ENCODE peak calls at places on chromosomes 3 and 15, in seven cellular contexts. One of them, this sample, is unnamed.

GRCh38 chr3:190514163-190515153 is 573 bp downstream of the IL1RAP start:
- DNase-seq in mesenchymal stem cell: peak; percentile 76
- DNase-seq in ovary: peak; percentile 27
- DNase-seq in neural crest cell: peak; percentile 17
- DNase-seq in NCI-H2171: no peak
- DNase-seq in non-pigmented ciliary epithelial cell: no peak
- DNase-seq in mesothelial cell of epicardium: peak; percentile 43
- DNase-seq in this sample: peak; percentile 48

GRCh38 chr3:196207159-196207832 is 3.9 kb downstream of the ZDHHC19 start:
- DNase-seq in mesenchymal stem cell: no peak
- DNase-seq in ovary: peak; percentile 70
- DNase-seq in neural crest cell: no peak
- DNase-seq in NCI-H2171: no peak
- DNase-seq in non-pigmented ciliary epithelial cell: no peak
- DNase-seq in mesothelial cell of epicardium: no peak
- DNase-seq in this sample: no peak

GRCh38 chr3:72322264-72322976 is 525.8 kb downstream of the SHQ1 start:
- DNase-seq in mesenchymal stem cell: no peak
- DNase-seq in ovary: no peak
- DNase-seq in neural crest cell: no peak
- DNase-seq in NCI-H2171: no peak
- DNase-seq in non-pigmented ciliary epithelial cell: no peak
- DNase-seq in mesothelial cell of epicardium: no peak
- DNase-seq in this sample: no peak

GRCh38 chr3:50436063-50436674 is 67.3 kb downstream of the CACNA2D2 start:
- DNase-seq in mesenchymal stem cell: peak; percentile 28
- DNase-seq in ovary: peak; percentile 43
- DNase-seq in neural crest cell: peak; percentile 74
- DNase-seq in NCI-H2171: no peak
- DNase-seq in non-pigmented ciliary epithelial cell: no peak
- DNase-seq in mesothelial cell of epicardium: peak; percentile 82
- DNase-seq in this sample: peak; percentile 63

GRCh38 chr3:107367353-107367752 is 9.9 kb upstream of the CCDC54 start:
- DNase-seq in mesenchymal stem cell: peak; percentile 28
- DNase-seq in ovary: no peak
- DNase-seq in neural crest cell: no peak
- DNase-seq in NCI-H2171: no peak
- DNase-seq in non-pigmented ciliary epithelial cell: peak; percentile 54
- DNase-seq in mesothelial cell of epicardium: no peak
- DNase-seq in this sample: no peak

GRCh38 chr3:194782767-194783404 is 97.2 kb downstream of the FAM43A start:
- DNase-seq in mesenchymal stem cell: no peak
- DNase-seq in ovary: no peak
- DNase-seq in neural crest cell: no peak
- DNase-seq in NCI-H2171: no peak
- DNase-seq in non-pigmented ciliary epithelial cell: peak; percentile 30
- DNase-seq in mesothelial cell of epicardium: peak; percentile 22
- DNase-seq in this sample: no peak

GRCh38 chr3:184227481-184227935 is 1.9 kb upstream of the VWA5B2 start:
- DNase-seq in mesenchymal stem cell: peak; percentile 46
- DNase-seq in ovary: no peak
- DNase-seq in neural crest cell: peak; percentile 28
- DNase-seq in NCI-H2171: no peak
- DNase-seq in non-pigmented ciliary epithelial cell: no peak
- DNase-seq in mesothelial cell of epicardium: no peak
- DNase-seq in this sample: no peak

GRCh38 chr3:62755285-62755684 is 119.9 kb downstream of the CADPS start:
- DNase-seq in mesenchymal stem cell: no peak
- DNase-seq in ovary: no peak
- DNase-seq in neural crest cell: no peak
- DNase-seq in NCI-H2171: no peak
- DNase-seq in non-pigmented ciliary epithelial cell: no peak
- DNase-seq in mesothelial cell of epicardium: no peak
- DNase-seq in this sample: no peak

GRCh38 chr3:38579146-38579545 is 70.3 kb downstream of the SCN5A start:
- DNase-seq in mesenchymal stem cell: no peak
- DNase-seq in ovary: no peak
- DNase-seq in neural crest cell: no peak
- DNase-seq in NCI-H2171: no peak
- DNase-seq in non-pigmented ciliary epithelial cell: no peak
- DNase-seq in mesothelial cell of epicardium: peak; percentile 48
- DNase-seq in this sample: no peak

GRCh38 chr15:29612701-29613100 is 209.6 kb downstream of the TJP1 start:
- DNase-seq in mesenchymal stem cell: peak; percentile 57
- DNase-seq in ovary: no peak
- DNase-seq in neural crest cell: no peak
- DNase-seq in NCI-H2171: no peak
- DNase-seq in non-pigmented ciliary epithelial cell: peak; percentile 43
- DNase-seq in mesothelial cell of epicardium: no peak
- DNase-seq in this sample: no peak

GRCh38 chr3:128561504-128561903 is 68.5 kb upstream of the GATA2 start:
- DNase-seq in mesenchymal stem cell: no peak
- DNase-seq in ovary: no peak
- DNase-seq in neural crest cell: no peak
- DNase-seq in NCI-H2171: no peak
- DNase-seq in non-pigmented ciliary epithelial cell: no peak
- DNase-seq in mesothelial cell of epicardium: no peak
- DNase-seq in this sample: no peak

GRCh38 chr3:17643691-17644090 is 98.7 kb downstream of the TBC1D5 start:
- DNase-seq in mesenchymal stem cell: no peak
- DNase-seq in ovary: no peak
- DNase-seq in neural crest cell: no peak
- DNase-seq in NCI-H2171: no peak
- DNase-seq in non-pigmented ciliary epithelial cell: peak; percentile 47
- DNase-seq in mesothelial cell of epicardium: no peak
- DNase-seq in this sample: no peak

GRCh38 chr15:99282129-99282528 is 30.8 kb downstream of the LRRC28 start:
- DNase-seq in mesenchymal stem cell: no peak
- DNase-seq in ovary: no peak
- DNase-seq in neural crest cell: no peak
- DNase-seq in NCI-H2171: no peak
- DNase-seq in non-pigmented ciliary epithelial cell: no peak
- DNase-seq in mesothelial cell of epicardium: no peak
- DNase-seq in this sample: no peak

GRCh38 chr3:196985954-196986885 is 17.6 kb upstream of the PIGZ start:
- DNase-seq in mesenchymal stem cell: peak; percentile 49
- DNase-seq in ovary: no peak
- DNase-seq in neural crest cell: no peak
- DNase-seq in NCI-H2171: no peak
- DNase-seq in non-pigmented ciliary epithelial cell: no peak
- DNase-seq in mesothelial cell of epicardium: no peak
- DNase-seq in this sample: no peak

GRCh38 chr3:197154-197855 is 742 bp downstream of the CHL1 start:
- DNase-seq in mesenchymal stem cell: no peak
- DNase-seq in ovary: peak; percentile 59
- DNase-seq in neural crest cell: peak; percentile 13
- DNase-seq in NCI-H2171: no peak
- DNase-seq in non-pigmented ciliary epithelial cell: no peak
- DNase-seq in mesothelial cell of epicardium: peak; percentile 40
- DNase-seq in this sample: no peak

GRCh38 chr3:13762931-13763330 is 116.9 kb downstream of the WNT7A start:
- DNase-seq in mesenchymal stem cell: no peak
- DNase-seq in ovary: no peak
- DNase-seq in neural crest cell: no peak
- DNase-seq in NCI-H2171: no peak
- DNase-seq in non-pigmented ciliary epithelial cell: no peak
- DNase-seq in mesothelial cell of epicardium: no peak
- DNase-seq in this sample: no peak

GRCh38 chr15:22240951-22241350 is 160.6 kb downstream of the OR4M2 start:
- DNase-seq in mesenchymal stem cell: no peak
- DNase-seq in ovary: no peak
- DNase-seq in neural crest cell: no peak
- DNase-seq in NCI-H2171: no peak
- DNase-seq in non-pigmented ciliary epithelial cell: no peak
- DNase-seq in mesothelial cell of epicardium: no peak
- DNase-seq in this sample: no peak

GRCh38 chr15:80152896-80153876 is at the start of gene FAH:
- DNase-seq in mesenchymal stem cell: peak; percentile 85
- DNase-seq in ovary: no peak
- DNase-seq in neural crest cell: no peak
- DNase-seq in NCI-H2171: no peak
- DNase-seq in non-pigmented ciliary epithelial cell: no peak
- DNase-seq in mesothelial cell of epicardium: peak; percentile 70
- DNase-seq in this sample: no peak

GRCh38 chr3:13213911-13214846 is 140.9 kb upstream of the IQSEC1 start:
- DNase-seq in mesenchymal stem cell: no peak
- DNase-seq in ovary: no peak
- DNase-seq in neural crest cell: no peak
- DNase-seq in NCI-H2171: no peak
- DNase-seq in non-pigmented ciliary epithelial cell: no peak
- DNase-seq in mesothelial cell of epicardium: no peak
- DNase-seq in this sample: no peak

GRCh38 chr3:30691249-30691880 is 85.0 kb downstream of the TGFBR2 start:
- DNase-seq in mesenchymal stem cell: no peak
- DNase-seq in ovary: no peak
- DNase-seq in neural crest cell: no peak
- DNase-seq in NCI-H2171: no peak
- DNase-seq in non-pigmented ciliary epithelial cell: no peak
- DNase-seq in mesothelial cell of epicardium: no peak
- DNase-seq in this sample: no peak

GRCh38 chr3:73529280-73530029 is 95.3 kb downstream of the PDZRN3 start:
- DNase-seq in mesenchymal stem cell: no peak
- DNase-seq in ovary: no peak
- DNase-seq in neural crest cell: no peak
- DNase-seq in NCI-H2171: no peak
- DNase-seq in non-pigmented ciliary epithelial cell: no peak
- DNase-seq in mesothelial cell of epicardium: no peak
- DNase-seq in this sample: no peak

GRCh38 chr3:120767106-120767505 is 24.6 kb downstream of the GTF2E1 start:
- DNase-seq in mesenchymal stem cell: peak; percentile 51
- DNase-seq in ovary: no peak
- DNase-seq in neural crest cell: no peak
- DNase-seq in NCI-H2171: no peak
- DNase-seq in non-pigmented ciliary epithelial cell: no peak
- DNase-seq in mesothelial cell of epicardium: no peak
- DNase-seq in this sample: peak; percentile 37

GRCh38 chr15:50697109-50697797 is 10.7 kb upstream of the TRPM7 start:
- DNase-seq in mesenchymal stem cell: peak; percentile 17
- DNase-seq in ovary: no peak
- DNase-seq in neural crest cell: no peak
- DNase-seq in NCI-H2171: no peak
- DNase-seq in non-pigmented ciliary epithelial cell: no peak
- DNase-seq in mesothelial cell of epicardium: no peak
- DNase-seq in this sample: no peak

GRCh38 chr15:80437492-80437891 is 33.3 kb downstream of the ARNT2 start:
- DNase-seq in mesenchymal stem cell: no peak
- DNase-seq in ovary: no peak
- DNase-seq in neural crest cell: no peak
- DNase-seq in NCI-H2171: no peak
- DNase-seq in non-pigmented ciliary epithelial cell: no peak
- DNase-seq in mesothelial cell of epicardium: no peak
- DNase-seq in this sample: no peak

GRCh38 chr3:135041586-135041985 is 246.5 kb downstream of the EPHB1 start:
- DNase-seq in mesenchymal stem cell: no peak
- DNase-seq in ovary: no peak
- DNase-seq in neural crest cell: no peak
- DNase-seq in NCI-H2171: no peak
- DNase-seq in non-pigmented ciliary epithelial cell: no peak
- DNase-seq in mesothelial cell of epicardium: no peak
- DNase-seq in this sample: no peak

GRCh38 chr3:13498354-13499060 is 18.4 kb downstream of the HDAC11 start:
- DNase-seq in mesenchymal stem cell: no peak
- DNase-seq in ovary: peak; percentile 7
- DNase-seq in neural crest cell: no peak
- DNase-seq in NCI-H2171: no peak
- DNase-seq in non-pigmented ciliary epithelial cell: no peak
- DNase-seq in mesothelial cell of epicardium: no peak
- DNase-seq in this sample: no peak

GRCh38 chr3:157327837-157328236 is 108.8 kb upstream of the PTX3 start:
- DNase-seq in mesenchymal stem cell: no peak
- DNase-seq in ovary: no peak
- DNase-seq in neural crest cell: no peak
- DNase-seq in NCI-H2171: no peak
- DNase-seq in non-pigmented ciliary epithelial cell: no peak
- DNase-seq in mesothelial cell of epicardium: no peak
- DNase-seq in this sample: no peak

This sample was measured in prostate gland.